ENCODE peak calls at places on chromosomes 7 and 10, in seven cellular contexts. Y, X, F, N, C, P and R are unnamed samples.

GRCh38 chr7:17521437-17521836 is 223.0 kb downstream of the AHR start:
- DNase-seq in Y (no peak), X (no peak), F (no peak), N (no peak), C (no peak), P (no peak), R (peak)

GRCh38 chr7:41331194-41331593 is 371.7 kb downstream of the INHBA start:
- DNase-seq in Y (no peak), X (no peak), F (no peak), N (no peak), C (no peak), P (no peak), R (no peak)

GRCh38 chr10:53841746-53842145 is 959.3 kb downstream of the PCDH15 start:
- DNase-seq in Y (no peak), X (no peak), F (no peak), N (no peak), C (no peak), P (no peak), R (no peak)

GRCh38 chr7:107381453-107381852 is 88.4 kb upstream of the GPR22 start:
- DNase-seq in Y (no peak), X (no peak), F (no peak), N (no peak), C (no peak), P (no peak), R (no peak)

GRCh38 chr7:35025391-35025870 is 11.9 kb downstream of the DPY19L1 start:
- DNase-seq in Y (no peak), X (no peak), F (no peak), N (no peak), C (no peak), P (no peak), R (no peak)

GRCh38 chr10:19014034-19014433 is 34.6 kb upstream of the MALRD1 start:
- DNase-seq in Y (no peak), X (no peak), F (no peak), N (no peak), C (no peak), P (no peak), R (peak)

GRCh38 chr7:139651308-139651707 is 126.5 kb downstream of the HIPK2 start:
- DNase-seq in Y (no peak), X (no peak), F (no peak), N (no peak), C (no peak), P (no peak), R (peak)

GRCh38 chr10:132675031-132675740 is 110.8 kb downstream of the NKX6-2 start:
- DNase-seq in Y (no peak), X (no peak), F (no peak), N (no peak), C (no peak), P (no peak), R (no peak)

GRCh38 chr10:67609996-67610793 is 85.8 kb downstream of the CTNNA3 start:
- DNase-seq in Y (no peak), X (no peak), F (no peak), N (no peak), C (no peak), P (no peak), R (peak)

GRCh38 chr7:51647931-51648351 is 331.3 kb upstream of the COBL start:
- DNase-seq in Y (no peak), X (no peak), F (no peak), N (no peak), C (no peak), P (peak), R (no peak)

GRCh38 chr10:12907651-12908050 is 93.9 kb downstream of the CCDC3 start:
- DNase-seq in Y (no peak), X (no peak), F (no peak), N (no peak), C (no peak), P (no peak), R (peak)

GRCh38 chr7:133770863-133771492 is 356.2 kb upstream of the LRGUK start:
- DNase-seq in Y (no peak), X (no peak), F (no peak), N (no peak), C (no peak), P (peak), R (peak)

GRCh38 chr10:131311661-131312260 is at the start of gene TCERG1L:
- DNase-seq in Y (no peak), X (no peak), F (no peak), N (no peak), C (no peak), P (no peak), R (no peak)

GRCh38 chr7:68730871-68731403 is 867.3 kb upstream of the AUTS2 start:
- DNase-seq in Y (no peak), X (no peak), F (no peak), N (no peak), C (no peak), P (peak), R (no peak)

GRCh38 chr10:13709931-13710690 is 123.3 kb downstream of the PRPF18 start:
- DNase-seq in Y (no peak), X (no peak), F (no peak), N (no peak), C (no peak), P (no peak), R (no peak)

GRCh38 chr10:122020202-122020601 is 31.2 kb downstream of the TACC2 start:
- DNase-seq in Y (no peak), X (no peak), F (no peak), N (no peak), C (no peak), P (no peak), R (no peak)

GRCh38 chr7:32147909-32148308 is 77.7 kb upstream of the PDE1C start:
- DNase-seq in Y (no peak), X (no peak), F (no peak), N (no peak), C (no peak), P (no peak), R (peak)

GRCh38 chr7:88354999-88355398 is 48.3 kb upstream of the STEAP4 start:
- DNase-seq in Y (no peak), X (no peak), F (no peak), N (no peak), C (no peak), P (no peak), R (no peak)

GRCh38 chr10:104293021-104293420 is 24.0 kb downstream of the GSTO2 start:
- DNase-seq in Y (no peak), X (no peak), F (no peak), N (no peak), C (no peak), P (no peak), R (peak)

GRCh38 chr7:15612205-15612604 is 50.4 kb upstream of the AGMO start:
- DNase-seq in Y (peak), X (no peak), F (peak), N (no peak), C (no peak), P (no peak), R (no peak)

GRCh38 chr7:28157826-28158416 is 22.7 kb downstream of the JAZF1 start:
- DNase-seq in Y (no peak), X (no peak), F (no peak), N (no peak), C (no peak), P (no peak), R (no peak)
- TF ChIP-seq CEBPB in Y (peak), X (no peak), F (no peak), N (no peak), C (peak), P (no peak), R (peak)

GRCh38 chr10:27426948-27427467 is 77.1 kb upstream of the RAB18 start:
- DNase-seq in Y (no peak), X (no peak), F (no peak), N (no peak), C (no peak), P (no peak), R (no peak)
- TF ChIP-seq CEBPB in Y (no peak), X (no peak), F (no peak), N (no peak), C (no peak), P (no peak), R (no peak)

GRCh38 chr10:21516270-21517131 is 9.0 kb downstream of the SKIDA1 start:
- DNase-seq in Y (peak), X (no peak), F (no peak), N (no peak), C (no peak), P (no peak), R (peak)

GRCh38 chr10:21515581-21516269 is 9.8 kb downstream of the SKIDA1 start:
- DNase-seq in Y (no peak), X (no peak), F (no peak), N (no peak), C (no peak), P (no peak), R (no peak)

GRCh38 chr10:21518629-21519321 is 6.7 kb downstream of the SKIDA1 start:
- DNase-seq in Y (no peak), X (no peak), F (no peak), N (no peak), C (no peak), P (no peak), R (peak)

GRCh38 chr10:21517983-21518628 is 7.4 kb downstream of the SKIDA1 start:
- DNase-seq in Y (no peak), X (no peak), F (no peak), N (no peak), C (no peak), P (no peak), R (peak)

DNA sequence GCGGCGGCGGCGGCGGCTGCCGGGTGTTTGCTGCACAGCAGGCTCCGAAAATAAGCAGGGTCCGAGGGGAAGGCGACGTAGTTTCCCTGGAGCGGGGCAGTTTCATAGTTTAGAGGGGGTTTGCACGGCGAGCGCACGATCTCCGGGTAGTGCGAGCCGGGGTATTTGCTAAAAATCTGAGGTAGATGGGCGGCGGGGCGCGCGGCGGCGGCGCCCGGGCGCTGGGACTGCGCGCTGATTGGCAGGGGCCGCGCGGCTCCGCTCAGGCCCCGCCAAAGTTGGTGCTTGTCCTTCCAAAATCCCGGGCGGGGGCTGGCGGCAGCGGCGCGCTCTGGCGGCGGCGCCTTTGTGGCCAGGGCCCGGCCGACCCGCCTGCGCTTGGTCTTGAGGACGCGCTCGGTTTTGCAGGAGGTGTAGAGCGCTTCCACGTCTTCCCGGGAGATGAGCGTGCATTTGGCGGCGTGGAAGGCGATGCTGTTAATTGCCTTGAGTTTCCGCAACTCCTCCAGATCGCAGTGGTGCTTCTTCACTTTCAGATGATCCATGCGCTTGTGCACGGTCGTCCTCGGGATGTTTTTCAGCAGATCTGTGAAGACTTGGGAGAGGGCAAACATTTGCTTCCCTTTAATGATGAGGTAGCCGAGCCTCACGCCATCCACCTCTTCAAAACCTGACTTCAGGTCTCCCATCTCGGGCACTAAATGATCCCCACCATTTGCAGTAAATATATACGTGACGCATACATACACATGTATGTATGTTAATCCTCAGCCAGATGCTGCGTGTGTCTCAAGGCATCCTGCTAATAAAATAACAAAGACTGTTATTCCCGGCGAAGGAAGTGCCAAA is 8.1 kb downstream of the SKIDA1 start:
- DNase-seq in Y (peak), X (no peak), F (peak), N (no peak), C (no peak), P (no peak), R (peak)
- TF ChIP-seq CEBPB in Y (no peak), X (no peak), F (no peak), N (no peak), C (no peak), P (no peak), R (no peak)

DNA sequence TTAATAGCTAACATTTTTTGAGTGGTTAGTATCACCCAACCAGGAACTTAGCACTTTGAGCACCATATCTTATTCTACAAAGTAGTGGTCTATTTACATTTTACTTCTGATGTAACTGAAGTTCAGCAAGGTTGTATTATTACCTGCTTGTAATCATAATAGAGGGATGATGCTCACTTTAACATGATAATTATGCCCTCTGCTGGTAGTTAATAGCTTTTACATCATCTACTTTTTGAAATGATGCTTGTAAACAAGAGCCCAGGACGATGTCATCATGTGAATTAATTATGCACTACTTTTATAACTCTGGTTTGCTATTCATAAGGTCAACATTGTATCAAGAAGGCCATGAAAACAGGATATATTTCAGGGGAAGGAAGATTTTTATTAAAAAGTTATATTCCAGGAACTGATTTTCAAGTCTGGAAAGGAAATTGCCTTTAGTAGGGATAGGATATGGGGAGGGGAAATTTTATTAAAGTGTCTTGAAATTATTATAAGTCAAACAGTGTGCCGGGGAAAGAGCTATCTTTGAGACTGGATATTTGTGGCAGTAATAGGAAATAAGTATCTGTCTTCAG is 80.3 kb upstream of the SCIN start:
- DNase-seq in Y (peak), X (peak), F (peak), N (no peak), C (no peak), P (peak), R (peak)
- TF ChIP-seq CEBPB in Y (no peak), X (no peak), F (no peak), N (no peak), C (no peak), P (no peak), R (no peak)

DNA sequence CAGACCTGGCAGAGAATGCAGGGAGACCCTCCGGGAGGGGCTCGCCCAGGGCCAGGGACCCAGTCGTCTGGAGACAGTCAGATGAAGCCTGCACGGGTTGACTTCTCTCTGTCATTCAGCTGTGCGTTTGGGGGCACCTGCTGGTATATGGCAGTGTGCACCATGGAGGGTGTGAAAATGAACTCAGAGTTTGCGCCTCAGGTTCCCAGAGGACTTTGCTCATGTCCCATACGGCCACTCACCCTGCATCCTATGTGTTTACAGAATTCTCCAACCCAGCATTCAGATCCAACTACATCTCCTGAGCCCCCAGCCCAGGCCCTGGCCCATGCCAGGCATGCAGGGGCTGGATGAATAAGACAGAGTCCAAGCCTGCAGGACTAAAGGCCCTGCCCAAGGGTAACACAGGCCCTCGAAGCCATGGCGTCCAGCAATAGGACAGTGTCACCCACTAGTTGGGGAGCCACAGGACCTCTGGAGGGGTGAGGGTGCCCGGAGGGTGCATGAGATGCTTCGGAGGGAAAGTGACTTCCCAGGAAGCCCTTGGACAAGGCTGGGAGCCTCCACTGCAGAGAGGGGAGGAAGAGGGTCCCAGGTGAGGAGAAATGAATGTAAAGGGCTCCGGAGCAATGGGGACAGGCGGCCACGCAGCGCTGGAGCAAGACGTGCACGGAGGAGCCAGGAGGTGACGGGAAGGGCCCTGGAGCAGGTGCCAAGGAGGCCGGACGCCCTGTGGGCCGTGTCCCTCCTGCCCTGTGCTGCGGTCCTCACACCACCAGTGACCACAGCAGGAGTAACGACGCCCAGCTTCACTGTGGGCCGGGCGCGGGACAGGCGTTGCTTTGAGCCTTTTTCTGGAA is 36.3 kb downstream of the CALML3 start:
- DNase-seq in Y (no peak), X (no peak), F (no peak), N (no peak), C (no peak), P (peak), R (no peak)
- TF ChIP-seq CEBPB in Y (no peak), X (no peak), F (no peak), N (no peak), C (no peak), P (no peak), R (no peak)